ENCODE peak calls at places on chromosomes 2 and 18, in six cellular contexts. One of them, this sample, is unnamed.

GRCh38 chr2:228329279-228329678 is 147.8 kb upstream of the SPHKAP start:
- DNase-seq in fibroblast of lung: no peak
- DNase-seq in cerebellar cortex: peak; percentile 97
- DNase-seq in cardiac fibroblast: no peak
- DNase-seq in activated CD4-positive, alpha-beta T cell treated with anti-CD3 and anti-CD28 coated beads, Interleukin-2, amount 50 U/mL, for 48 hours: no peak
- DNase-seq in astrocyte: no peak
- DNase-seq in this sample: no peak

GRCh38 chr2:20600756-20601325 is 50.1 kb downstream of the HS1BP3 start:
- DNase-seq in fibroblast of lung: peak; percentile 70
- DNase-seq in cerebellar cortex: no peak
- DNase-seq in cardiac fibroblast: peak; percentile 61
- DNase-seq in activated CD4-positive, alpha-beta T cell treated with anti-CD3 and anti-CD28 coated beads, Interleukin-2, amount 50 U/mL, for 48 hours: no peak
- DNase-seq in astrocyte: no peak
- DNase-seq in this sample: no peak

GRCh38 chr2:196046123-196046917 is 22.3 kb downstream of the DNAH7 start:
- DNase-seq in fibroblast of lung: no peak
- DNase-seq in cerebellar cortex: no peak
- DNase-seq in cardiac fibroblast: peak; percentile 32
- DNase-seq in activated CD4-positive, alpha-beta T cell treated with anti-CD3 and anti-CD28 coated beads, Interleukin-2, amount 50 U/mL, for 48 hours: no peak
- DNase-seq in astrocyte: peak; percentile 12
- DNase-seq in this sample: no peak

GRCh38 chr18:76354348-76354747 is 140.7 kb downstream of the ZNF516 start:
- DNase-seq in fibroblast of lung: peak; percentile 81
- DNase-seq in cerebellar cortex: no peak
- DNase-seq in cardiac fibroblast: peak; percentile 55
- DNase-seq in activated CD4-positive, alpha-beta T cell treated with anti-CD3 and anti-CD28 coated beads, Interleukin-2, amount 50 U/mL, for 48 hours: no peak
- DNase-seq in astrocyte: peak; percentile 71
- DNase-seq in this sample: peak; percentile 28

GRCh38 chr2:119106301-119106897 is 52.2 kb downstream of the C1QL2 start:
- DNase-seq in fibroblast of lung: peak; percentile 26
- DNase-seq in cerebellar cortex: peak; percentile 2
- DNase-seq in cardiac fibroblast: peak; percentile 31
- DNase-seq in activated CD4-positive, alpha-beta T cell treated with anti-CD3 and anti-CD28 coated beads, Interleukin-2, amount 50 U/mL, for 48 hours: peak; percentile 44
- DNase-seq in astrocyte: peak; percentile 7
- DNase-seq in this sample: peak; percentile 12

GRCh38 chr2:206084468-206084869 is 1.5 kb downstream of the INO80D start:
- DNase-seq in fibroblast of lung: peak; percentile 82
- DNase-seq in cerebellar cortex: peak; percentile 88
- DNase-seq in cardiac fibroblast: peak; percentile 77
- DNase-seq in activated CD4-positive, alpha-beta T cell treated with anti-CD3 and anti-CD28 coated beads, Interleukin-2, amount 50 U/mL, for 48 hours: peak; percentile 33
- DNase-seq in astrocyte: peak; percentile 78
- DNase-seq in this sample: peak; percentile 53

GRCh38 chr2:24861500-24861899 is 58.5 kb downstream of the ADCY3 start:
- DNase-seq in fibroblast of lung: no peak
- DNase-seq in cerebellar cortex: no peak
- DNase-seq in cardiac fibroblast: no peak
- DNase-seq in activated CD4-positive, alpha-beta T cell treated with anti-CD3 and anti-CD28 coated beads, Interleukin-2, amount 50 U/mL, for 48 hours: no peak
- DNase-seq in astrocyte: no peak
- DNase-seq in this sample: no peak

GRCh38 chr2:174931724-174932123 is 73.5 kb downstream of the CHN1 start:
- DNase-seq in fibroblast of lung: peak; percentile 52
- DNase-seq in cerebellar cortex: no peak
- DNase-seq in cardiac fibroblast: peak; percentile 67
- DNase-seq in activated CD4-positive, alpha-beta T cell treated with anti-CD3 and anti-CD28 coated beads, Interleukin-2, amount 50 U/mL, for 48 hours: no peak
- DNase-seq in astrocyte: peak; percentile 87
- DNase-seq in this sample: no peak

GRCh38 chr2:241673797-241674725 is 12.6 kb downstream of the DTYMK start:
- DNase-seq in fibroblast of lung: no peak
- DNase-seq in cerebellar cortex: peak; percentile 85
- DNase-seq in cardiac fibroblast: no peak
- DNase-seq in activated CD4-positive, alpha-beta T cell treated with anti-CD3 and anti-CD28 coated beads, Interleukin-2, amount 50 U/mL, for 48 hours: no peak
- DNase-seq in astrocyte: peak; percentile 14
- DNase-seq in this sample: no peak